ENCODE peak calls at places on chromosomes 3 and 15, in five cellular contexts. T is stimulated activated CD4-positive, alpha-beta T cell treated with anti-CD3 and anti-CD28 coated beads, Interleukin-2, amount 100 ng/mL, for 24 hours; O is NCI-H1092 treated with DMSO at 0.1 percent for 48 hours; U is keratinocyte; Y is adrenal gland. W is an unnamed sample.

GRCh38 chr3:112634786-112635541 is 6.0 kb downstream of the CCDC80 start:
- DNase-seq in U (no peak), T (no peak), O (no peak), Y (no peak), W (no peak)

GRCh38 chr15:45790325-45790943 is 155.6 kb downstream of the SQOR start:
- DNase-seq in T (no peak), U (no peak), O (peak), Y (peak), W (peak)

GRCh38 chr3:176521531-176522175 is 675.6 kb downstream of the TBL1XR1 start:
- DNase-seq in Y (no peak), T (no peak), U (no peak), O (no peak), W (no peak)

GRCh38 chr3:47482411-47482810 is 6.7 kb upstream of the SCAP start:
- DNase-seq in Y (no peak), O (no peak), T (no peak), U (no peak), W (peak)

GRCh38 chr3:136720091-136720490 is 32.1 kb downstream of the STAG1 start:
- DNase-seq in O (no peak), U (no peak), Y (no peak), T (no peak), W (no peak)

GRCh38 chr15:57085267-57085666 is 166.8 kb downstream of the TCF12 start:
- DNase-seq in T (no peak), Y (no peak), O (no peak), U (no peak), W (peak)

GRCh38 chr15:81294501-81294850 is 29.5 kb downstream of the STARD5 start:
- DNase-seq in O (no peak), U (no peak), T (no peak), Y (no peak), W (no peak)

GRCh38 chr15:90286678-90287077 is 21.2 kb downstream of the NGRN start:
- DNase-seq in U (no peak), Y (no peak), O (no peak), T (no peak), W (peak)

GRCh38 chr3:157204431-157204830 is 44.5 kb upstream of the CCNL1 start:
- DNase-seq in T (no peak), U (no peak), O (peak), Y (no peak), W (peak)

GRCh38 chr3:29683306-29683993 is 402.6 kb downstream of the RBMS3 start:
- DNase-seq in Y (peak), T (no peak), O (no peak), U (no peak), W (no peak)

GRCh38 chr3:141933421-141934300 is 57.2 kb downstream of the ATP1B3 start:
- DNase-seq in U (no peak), Y (peak), T (no peak), O (no peak), W (peak)

GRCh38 chr3:26627080-26627479 is 4.5 kb downstream of the LRRC3B start:
- DNase-seq in U (no peak), O (no peak), Y (no peak), T (no peak), W (no peak)

GRCh38 chr3:153130312-153130977 is 31.6 kb upstream of the RAP2B start:
- DNase-seq in O (no peak), Y (no peak), U (no peak), T (no peak), W (no peak)

GRCh38 chr3:188153949-188154757 is at the start of gene LPP:
- DNase-seq in U (no peak), Y (peak), T (peak), O (no peak), W (no peak)

GRCh38 chr3:161989012-161989411 is 492.4 kb downstream of the OTOL1 start:
- DNase-seq in Y (no peak), O (no peak), U (no peak), T (no peak), W (no peak)

GRCh38 chr3:49703443-49703927 is 14.1 kb downstream of the RNF123 start:
- DNase-seq in T (peak), O (peak), U (no peak), Y (peak), W (peak)

GRCh38 chr3:126552688-126553283 is 5.9 kb downstream of the C3orf22 start:
- DNase-seq in T (no peak), O (peak), U (no peak), Y (peak), W (no peak)

GRCh38 chr3:142022381-142022780 is 127.0 kb downstream of the TFDP2 start:
- DNase-seq in Y (no peak), U (no peak), O (no peak), T (no peak), W (peak)

GRCh38 chr15:75672111-75672602 is 24.4 kb downstream of the SNX33 start:
- DNase-seq in T (no peak), Y (no peak), O (no peak), U (no peak), W (no peak)

GRCh38 chr3:80384811-80385210 is 617.0 kb upstream of the ROBO1 start:
- DNase-seq in Y (no peak), O (no peak), U (no peak), T (no peak), W (no peak)

GRCh38 chr3:41075958-41076357 is 123.3 kb upstream of the CTNNB1 start:
- DNase-seq in Y (peak), U (no peak), T (no peak), O (no peak), W (no peak)

W was measured in NCI-H524.